ENCODE peak calls at places on chromosomes 7 and 10, in nine cellular contexts. S is epithelial cell of esophagus; B is stomach; X is activated CD8-positive, alpha-beta T cell treated with anti-CD3 and anti-CD28 coated beads for 36 hours; U is AG04449; O is heart right ventricle; M is CD8-positive, alpha-beta T cell; K is spleen; N is GM12865. I is an unnamed sample.

GRCh38 chr10:7480742-7481381 is 70.0 kb upstream of the SFMBT2 start:
- DNase-seq in S (no peak), B (no peak), X (peak; percentile 45), U (no peak), O (no peak), M (no peak), K (peak; percentile 82), N (peak; percentile 76), I (no peak)

GRCh38 chr10:27285093-27285492 is 44.5 kb upstream of the ACBD5 start:
- DNase-seq in S (peak; percentile 24), B (no peak), X (peak; percentile 59), U (no peak), O (peak; percentile 26), M (peak; percentile 42), K (no peak), N (peak; percentile 59), I (no peak)

GRCh38 chr7:128737867-128738390 is 1.2 kb upstream of the CALU start:
- DNase-seq in S (peak; percentile 80), B (no peak), X (no peak), U (no peak), O (no peak), M (no peak), K (no peak), N (no peak), I (no peak)

GRCh38 chr7:95476904-95477594 is 8.7 kb upstream of the ASB4 start:
- DNase-seq in S (peak; percentile 72), B (peak; percentile 77), X (peak; percentile 76), U (no peak), O (peak; percentile 45), M (peak; percentile 47), K (no peak), N (peak; percentile 74), I (peak; percentile 63)

GRCh38 chr10:123583639-123584418 is 82.3 kb upstream of the GPR26 start:
- DNase-seq in S (peak; percentile 72), B (peak; percentile 84), X (peak; percentile 69), U (peak; percentile 36), O (peak; percentile 72), M (no peak), K (peak; percentile 85), N (no peak), I (peak; percentile 87)

GRCh38 chr7:15755061-15755460 is 68.6 kb upstream of the MEOX2 start:
- DNase-seq in S (no peak), B (no peak), X (no peak), U (peak; percentile 64), O (no peak), M (no peak), K (no peak), N (no peak), I (no peak)

GRCh38 chr7:24073651-24074420 is 210.2 kb upstream of the NPY start:
- DNase-seq in S (no peak), B (no peak), X (no peak), U (no peak), O (no peak), M (no peak), K (no peak), N (no peak), I (peak; percentile 8)

GRCh38 chr10:77301305-77301730 is 336.3 kb downstream of the KCNMA1 start:
- DNase-seq in S (peak; percentile 50), B (no peak), X (no peak), U (no peak), O (no peak), M (no peak), K (no peak), N (no peak), I (no peak)

GRCh38 chr10:110326351-110327032 is 21.8 kb upstream of the SMNDC1 start:
- DNase-seq in S (peak; percentile 39), B (no peak), X (no peak), U (peak; percentile 64), O (no peak), M (no peak), K (no peak), N (peak; percentile 60), I (no peak)

GRCh38 chr10:43307306-43307705 is 40.4 kb upstream of the RASGEF1A start:
- DNase-seq in S (no peak), B (no peak), X (no peak), U (no peak), O (no peak), M (no peak), K (no peak), N (no peak), I (no peak)

GRCh38 chr7:95190515-95190914 is 133.8 kb downstream of the PON1 start:
- DNase-seq in S (peak; percentile 9), B (no peak), X (peak; percentile 13), U (no peak), O (no peak), M (no peak), K (no peak), N (peak; percentile 38), I (no peak)

GRCh38 chr10:63554666-63555065 is 33.5 kb downstream of the REEP3 start:
- DNase-seq in S (peak; percentile 40), B (no peak), X (peak; percentile 67), U (peak; percentile 77), O (no peak), M (peak; percentile 89), K (peak; percentile 87), N (peak; percentile 44), I (no peak)

GRCh38 chr10:18368681-18369080 is 228.5 kb downstream of the CACNB2 start:
- DNase-seq in S (peak; percentile 2), B (no peak), X (no peak), U (no peak), O (no peak), M (no peak), K (no peak), N (no peak), I (no peak)

GRCh38 chr7:1888425-1888824 is 218.3 kb downstream of the ELFN1 start:
- DNase-seq in S (no peak), B (no peak), X (no peak), U (no peak), O (no peak), M (peak; percentile 14), K (no peak), N (no peak), I (no peak)

GRCh38 chr10:58701398-58702135 is 188.9 kb downstream of the BICC1 start:
- DNase-seq in S (peak; percentile 64), B (no peak), X (no peak), U (peak; percentile 74), O (peak; percentile 24), M (no peak), K (no peak), N (no peak), I (no peak)

GRCh38 chr10:99234739-99235468 is 748 bp downstream of the HPSE2 start:
- DNase-seq in S (no peak), B (no peak), X (no peak), U (no peak), O (no peak), M (no peak), K (no peak), N (no peak), I (no peak)

GRCh38 chr7:158606111-158606510 is 18.5 kb upstream of the PTPRN2 start:
- DNase-seq in S (no peak), B (no peak), X (no peak), U (peak; percentile 33), O (no peak), M (no peak), K (no peak), N (no peak), I (no peak)
- TF ChIP-seq CTCF in S (no peak), B (no peak), X (no peak), U (no peak), O (no peak), M (no peak), K (no peak), N (no peak), I (no peak)

GRCh38 chr7:77658928-77659327 is 37.3 kb upstream of the RSBN1L start:
- DNase-seq in S (no peak), B (no peak), X (no peak), U (no peak), O (no peak), M (no peak), K (no peak), N (no peak), I (no peak)

GRCh38 chr7:77653572-77653971 is 42.7 kb upstream of the RSBN1L start:
- DNase-seq in S (no peak), B (peak; percentile 36), X (no peak), U (no peak), O (no peak), M (no peak), K (no peak), N (no peak), I (no peak)

GRCh38 chr7:77655836-77656455 is 40.3 kb upstream of the RSBN1L start:
- DNase-seq in S (no peak), B (no peak), X (no peak), U (no peak), O (no peak), M (no peak), K (no peak), N (no peak), I (no peak)

GRCh38 chr7:77655361-77655760 is 40.9 kb upstream of the RSBN1L start:
- DNase-seq in S (no peak), B (no peak), X (no peak), U (no peak), O (no peak), M (no peak), K (no peak), N (no peak), I (no peak)

DNA sequence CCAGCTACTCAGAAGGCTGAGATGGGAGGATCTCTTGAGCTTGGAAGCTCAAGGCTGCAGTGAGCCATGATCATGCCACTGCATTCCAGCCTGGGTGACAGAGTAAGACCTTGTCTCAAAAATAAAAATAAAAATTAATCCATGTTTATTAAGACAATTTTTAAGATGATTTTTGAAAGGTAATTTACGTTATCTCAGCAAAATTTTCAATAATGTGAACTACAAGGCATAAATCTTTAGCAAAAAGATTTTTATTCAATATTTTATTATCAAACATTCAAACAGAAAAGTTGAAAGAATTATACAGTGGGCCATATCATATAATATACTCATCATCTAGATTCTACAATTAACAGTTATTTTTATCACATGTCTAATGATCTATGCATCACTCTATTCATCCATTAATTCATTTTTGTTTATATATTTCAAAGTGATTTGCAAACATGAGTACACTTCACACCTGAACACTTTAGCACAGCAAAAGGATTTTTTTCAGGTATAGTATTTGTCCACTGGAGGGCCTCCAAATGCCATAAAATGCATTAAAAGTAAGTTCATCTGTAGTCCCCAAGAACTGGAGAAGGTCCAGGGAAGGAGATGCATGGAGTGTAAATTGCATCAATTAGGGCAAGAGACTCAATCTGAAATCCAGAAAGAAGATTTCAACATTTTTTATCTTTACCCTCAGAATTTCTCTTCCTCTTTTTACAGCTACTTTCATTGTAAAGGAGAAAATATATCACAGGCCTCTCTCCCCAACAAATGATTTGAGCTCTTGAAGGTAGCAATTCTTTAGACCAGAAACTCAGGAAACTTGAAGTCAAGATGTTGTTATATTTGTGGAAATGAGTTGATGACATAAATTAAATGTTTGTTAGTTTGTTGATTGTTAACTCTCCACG is 38.6 kb upstream of the RSBN1L start:
- DNase-seq in S (peak; percentile 53), B (no peak), X (no peak), U (peak; percentile 16), O (no peak), M (no peak), K (no peak), N (peak; percentile 57), I (no peak)
- TF ChIP-seq CTCF in S (peak; percentile 56), B (peak; percentile 60), X (peak; percentile 82), U (peak; percentile 13), O (peak; percentile 55), M (peak; percentile 83), K (peak; percentile 24), N (peak; percentile 44), I (peak; percentile 48)

GRCh38 chr10:90592903-90593302 is 264.9 kb downstream of the HTR7 start:
- DNase-seq in S (peak; percentile 68), B (no peak), X (peak; percentile 15), U (no peak), O (peak; percentile 24), M (no peak), K (peak; percentile 68), N (peak; percentile 72), I (peak; percentile 57)
- TF ChIP-seq CTCF in S (peak; percentile 67), B (peak; percentile 14), X (no peak), U (peak; percentile 69), O (peak; percentile 33), M (no peak), K (no peak), N (peak; percentile 60), I (peak; percentile 58)

GRCh38 chr10:97686301-97686961 is 610 bp downstream of the AVPI1 start:
- DNase-seq in S (no peak), B (no peak), X (peak; percentile 21), U (no peak), O (no peak), M (no peak), K (no peak), N (peak; percentile 26), I (no peak)
- TF ChIP-seq CTCF in S (no peak), B (no peak), X (no peak), U (no peak), O (no peak), M (no peak), K (no peak), N (no peak), I (no peak)

I was measured in nephron progenitor cell.